ENCODE peak calls at places on chromosomes 6 and 20, in seven cellular contexts. N is cardiac muscle cell; G is left ventricle myocardium inferior; Y is tibial nerve; A is CD4-positive, alpha-beta T cell; T is Peyer's patch; X is IMR-90. J is an unnamed sample.

GRCh38 chr6:101666256-101666655 is 272.7 kb downstream of the GRIK2 start:
- DNase-seq in N (peak; percentile 23), G (no peak), Y (no peak), A (no peak), T (no peak), X (peak; percentile 80), J (peak; percentile 14)

GRCh38 chr6:137767931-137768690 is 98.9 kb upstream of the TNFAIP3 start:
- DNase-seq in N (peak; percentile 31), G (no peak), Y (no peak), A (no peak), T (no peak), X (peak; percentile 64), J (no peak)

GRCh38 chr6:16409531-16410441 is 171.4 kb downstream of the GMPR start:
- DNase-seq in N (peak; percentile 67), G (peak; percentile 57), Y (peak; percentile 74), A (peak; percentile 38), T (peak; percentile 67), X (peak; percentile 45), J (no peak)

GRCh38 chr20:58640446-58640845 is 10.6 kb upstream of the STX16 start:
- DNase-seq in N (peak; percentile 62), G (no peak), Y (no peak), A (no peak), T (no peak), X (peak; percentile 71), J (peak; percentile 46)

GRCh38 chr6:33878541-33878940 is 74.7 kb upstream of the MLN start:
- DNase-seq in N (no peak), G (no peak), Y (no peak), A (no peak), T (no peak), X (no peak), J (no peak)

GRCh38 chr6:56693246-56693607 is 50.5 kb upstream of the DST start:
- DNase-seq in N (peak; percentile 91), G (peak; percentile 92), Y (peak; percentile 83), A (no peak), T (peak; percentile 31), X (peak; percentile 87), J (peak; percentile 69)

GRCh38 chr20:49685809-49686208 is 27.9 kb downstream of the B4GALT5 start:
- DNase-seq in N (peak; percentile 74), G (no peak), Y (no peak), A (no peak), T (no peak), X (peak; percentile 72), J (no peak)

GRCh38 chr6:14776307-14776706 is 469.6 kb upstream of the JARID2 start:
- DNase-seq in N (no peak), G (no peak), Y (no peak), A (no peak), T (no peak), X (no peak), J (no peak)

GRCh38 chr6:125791151-125791819 is 525 bp downstream of the NCOA7 start:
- DNase-seq in N (peak; percentile 58), G (no peak), Y (peak; percentile 50), A (peak; percentile 37), T (peak; percentile 58), X (peak; percentile 52), J (peak; percentile 40)

GRCh38 chr6:124433369-124434064 is 528.7 kb upstream of the RNF217 start:
- DNase-seq in N (no peak), G (no peak), Y (no peak), A (no peak), T (no peak), X (no peak), J (no peak)

GRCh38 chr6:158037771-158038170 is 56.1 kb downstream of the SYNJ2 start:
- DNase-seq in N (no peak), G (peak; percentile 21), Y (no peak), A (no peak), T (no peak), X (no peak), J (no peak)

GRCh38 chr6:26199057-26199772 is 112.0 kb downstream of the HFE start:
- DNase-seq in N (peak; percentile 96), G (peak; percentile 58), Y (peak; percentile 54), A (peak; percentile 41), T (peak; percentile 64), X (peak; percentile 97), J (peak; percentile 69)

GRCh38 chr6:20812776-20813175 is 278.5 kb downstream of the CDKAL1 start:
- DNase-seq in N (no peak), G (no peak), Y (no peak), A (no peak), T (no peak), X (no peak), J (no peak)

GRCh38 chr6:20814494-20814893 is 280.2 kb downstream of the CDKAL1 start:
- DNase-seq in N (no peak), G (no peak), Y (no peak), A (no peak), T (no peak), X (no peak), J (no peak)

GRCh38 chr6:20819774-20820400 is 285.6 kb downstream of the CDKAL1 start:
- DNase-seq in N (no peak), G (no peak), Y (no peak), A (no peak), T (no peak), X (no peak), J (no peak)

GRCh38 chr6:20817806-20818320 is 283.6 kb downstream of the CDKAL1 start:
- DNase-seq in N (no peak), G (no peak), Y (no peak), A (no peak), T (no peak), X (peak; percentile 22), J (no peak)

DNA sequence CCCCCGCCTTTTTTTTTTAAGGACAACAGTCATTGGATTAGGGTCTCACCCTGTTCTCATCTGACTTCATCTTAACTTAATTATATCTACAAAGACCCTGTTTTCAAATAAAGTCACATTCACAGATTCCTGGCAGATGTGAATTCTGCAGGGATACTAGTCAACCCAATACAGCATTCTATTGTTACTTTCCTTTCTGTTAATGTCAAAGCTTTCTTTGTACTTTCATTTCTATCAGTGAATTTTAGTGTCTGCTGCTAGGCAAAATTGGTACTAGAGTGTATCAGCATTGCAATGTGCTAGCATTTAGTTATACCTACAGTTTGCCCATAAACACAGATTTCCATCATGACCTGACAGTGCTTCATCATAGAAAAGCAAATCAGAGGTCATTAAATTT is 281.9 kb downstream of the CDKAL1 start:
- DNase-seq in N (no peak), G (no peak), Y (no peak), A (no peak), T (no peak), X (no peak), J (no peak)
- H3K27me3 ChIP-seq in N (no peaks in the 10 kb centered on the region), G (no peaks in the 10 kb centered on the region), Y (no peaks in the 10 kb centered on the region), A (no peaks in the 10 kb centered on the region), T (no peaks in the 10 kb centered on the region), X (no peaks in the 10 kb centered on the region), J (no peaks in the 10 kb centered on the region)

GRCh38 chr20:61699184-61700066 is 366.3 kb downstream of the TAF4 start:
- DNase-seq in N (no peak), G (no peak), Y (peak; percentile 7), A (no peak), T (no peak), X (no peak), J (no peak)
- H3K27me3 ChIP-seq in N (no peaks in the 10 kb centered on the region), G (peaks cover 35% of the 10 kb centered on the region), Y (no peaks in the 10 kb centered on the region), A (no peaks in the 10 kb centered on the region), T (no peaks in the 10 kb centered on the region), X (no peaks in the 10 kb centered on the region), J (peaks cover 100% of the 10 kb centered on the region)

DNA sequence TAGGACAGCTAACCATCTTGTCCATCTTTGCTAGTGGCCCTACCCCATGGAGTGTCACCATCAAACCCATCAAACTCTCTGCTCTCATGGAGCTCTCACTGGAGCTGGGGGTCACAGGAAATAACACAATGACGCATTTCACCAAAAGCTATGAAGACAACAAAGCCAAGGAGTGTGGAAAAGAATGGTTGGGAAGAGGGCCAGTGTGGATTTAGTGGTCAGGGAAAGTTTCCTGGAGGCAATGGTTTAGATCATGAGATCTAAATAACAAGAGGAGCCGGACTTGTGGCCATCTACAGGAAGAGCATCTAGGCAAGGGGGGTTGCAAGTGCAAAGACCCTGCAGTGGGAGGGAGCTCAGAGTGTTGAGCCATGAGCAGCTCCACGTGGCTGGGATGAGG is 189.5 kb downstream of the BMP7 start:
- DNase-seq in N (peak; percentile 3), G (no peak), Y (no peak), A (no peak), T (no peak), X (no peak), J (no peak)
- H3K27me3 ChIP-seq in N (no peaks in the 10 kb centered on the region), G (peaks cover 32% of the 10 kb centered on the region), Y (no peaks in the 10 kb centered on the region), A (peaks cover 13% of the 10 kb centered on the region), T (no peaks in the 10 kb centered on the region), X (no peaks in the 10 kb centered on the region), J (no peaks in the 10 kb centered on the region)

GRCh38 chr6:2230659-2231277 is 14.6 kb downstream of the GMDS start:
- DNase-seq in N (no peak), G (no peak), Y (no peak), A (no peak), T (no peak), X (no peak), J (no peak)
- H3K27me3 ChIP-seq in N (no peaks in the 10 kb centered on the region), G (no peaks in the 10 kb centered on the region), Y (no peaks in the 10 kb centered on the region), A (no peaks in the 10 kb centered on the region), T (no peaks in the 10 kb centered on the region), X (no peaks in the 10 kb centered on the region), J (no peaks in the 10 kb centered on the region)